ENCODE peak calls at places on chromosomes 2 and 18, in seven cellular contexts. Q is lower lobe of right lung, Z is OCI-LY7, C is stomach, F is cardiac muscle cell, X is tibial nerve, H is ovary. E is an unnamed sample.
A peak's percentile ranks its signal among the peaks of the same experiment; 100 is the strongest.

GRCh38 chr18:80075940-80076339 is 33.1 kb upstream of the ADNP2 start:
- DNase-seq in Q (no peak), X (no peak), H (no peak), F (no peak), Z (no peak), C (no peak), E (no peak)

GRCh38 chr2:144438722-144439508 is 81.0 kb downstream of the ZEB2 start:
- DNase-seq in H (no peak), C (no peak), Z (no peak), Q (no peak), X (no peak), F (no peak), E (no peak)

GRCh38 chr18:63409301-63409700 is 13.0 kb downstream of the VPS4B start:
- DNase-seq in Z (no peak), H (no peak), F (no peak), Q (no peak), C (no peak), X (no peak), E (no peak)

GRCh38 chr2:147030966-147031760 is 813.7 kb upstream of the ACVR2A start:
- DNase-seq in F (peak; percentile 52), H (no peak), Q (no peak), C (no peak), X (no peak), Z (no peak), E (no peak)

GRCh38 chr18:76518543-76519155 is 23.6 kb upstream of the ZNF516 start:
- DNase-seq in Q (peak; percentile 59), F (peak; percentile 65), H (peak; percentile 81), C (no peak), Z (no peak), X (peak; percentile 39), E (no peak)

GRCh38 chr2:147224070-147224469 is 620.8 kb upstream of the ACVR2A start:
- DNase-seq in C (no peak), H (no peak), F (peak; percentile 4), Z (no peak), Q (no peak), X (no peak), E (no peak)

GRCh38 chr18:47725656-47726055 is 204.8 kb downstream of the SMAD2 start:
- DNase-seq in Q (no peak), Z (no peak), X (no peak), C (peak; percentile 3), F (no peak), H (no peak), E (no peak)

GRCh38 chr2:239227661-239228371 is 173.0 kb downstream of the HDAC4 start:
- DNase-seq in Z (no peak), F (peak; percentile 28), X (no peak), C (peak; percentile 26), H (no peak), Q (no peak), E (peak; percentile 73)

GRCh38 chr2:125073440-125073839 is 1048.4 kb downstream of the CNTNAP5 start:
- DNase-seq in X (no peak), F (no peak), C (no peak), Q (no peak), H (no peak), Z (no peak), E (no peak)

GRCh38 chr2:239220976-239221375 is 179.8 kb downstream of the HDAC4 start:
- DNase-seq in X (no peak), Z (no peak), H (no peak), Q (no peak), F (no peak), C (peak; percentile 13), E (no peak)

GRCh38 chr2:42223822-42224268 is 54.7 kb downstream of the EML4 start:
- DNase-seq in H (no peak), Z (no peak), C (no peak), Q (no peak), F (peak; percentile 18), X (no peak), E (no peak)

GRCh38 chr2:146701183-146701582 is 1143.6 kb upstream of the ACVR2A start:
- DNase-seq in H (no peak), X (no peak), Q (no peak), F (no peak), C (no peak), Z (peak; percentile 8), E (no peak)

GRCh38 chr2:74399785-74400184 is 19.7 kb upstream of the DCTN1 start:
- DNase-seq in F (peak; percentile 56), Q (no peak), Z (peak; percentile 62), H (no peak), C (no peak), X (no peak), E (no peak)

GRCh38 chr2:237223208-237223861 is 137.6 kb downstream of the COPS8 start:
- DNase-seq in C (no peak), Q (no peak), Z (no peak), H (peak; percentile 74), X (peak; percentile 38), F (peak; percentile 98), E (peak; percentile 95)

GRCh38 chr18:54411781-54412180 is 54.1 kb downstream of the C18orf54 start:
- DNase-seq in Z (no peak), H (no peak), C (no peak), Q (no peak), X (no peak), F (no peak), E (no peak)

GRCh38 chr2:1656326-1656960 is 87.9 kb downstream of the PXDN start:
- DNase-seq in Q (no peak), F (no peak), Z (peak; percentile 11), C (no peak), X (no peak), H (peak; percentile 22), E (no peak)

GRCh38 chr18:70419526-70419925 is 130.7 kb downstream of the SOCS6 start:
- DNase-seq in C (no peak), X (no peak), H (no peak), F (peak; percentile 88), Q (no peak), Z (no peak), E (peak; percentile 2)

GRCh38 chr18:24140697-24141096 is 1.8 kb downstream of the CABYR start:
- DNase-seq in H (no peak), Z (no peak), X (no peak), C (no peak), F (no peak), Q (no peak), E (no peak)

GRCh38 chr18:24138884-24139616 is at the start of gene CABYR:
- DNase-seq in C (peak; percentile 65), F (peak; percentile 88), Z (peak; percentile 6), H (peak; percentile 77), Q (peak; percentile 74), X (peak; percentile 41), E (peak; percentile 74)

GRCh38 chr18:24136967-24137373 is 1.9 kb upstream of the CABYR start:
- DNase-seq in Q (no peak), Z (no peak), X (no peak), H (no peak), F (no peak), C (no peak), E (no peak)

GRCh38 chr18:24142376-24142775 is 3.5 kb downstream of the CABYR start:
- DNase-seq in H (no peak), Q (no peak), F (no peak), C (no peak), X (no peak), Z (no peak), E (no peak)

GRCh38 chr18:24138281-24138883 is 480 bp upstream of the CABYR start:
- DNase-seq in Q (no peak), H (no peak), F (peak; percentile 21), Z (no peak), C (no peak), X (no peak), E (no peak)
- H3K27ac ChIP-seq in Q (no peak overlapping the region), H (no peak overlapping the region), F (no peak overlapping the region), Z (no peak overlapping the region), C (peak overlapping the region; percentile 74), X (peak overlapping the region; percentile 48), E (peak overlapping the region; percentile 10)

DNA sequence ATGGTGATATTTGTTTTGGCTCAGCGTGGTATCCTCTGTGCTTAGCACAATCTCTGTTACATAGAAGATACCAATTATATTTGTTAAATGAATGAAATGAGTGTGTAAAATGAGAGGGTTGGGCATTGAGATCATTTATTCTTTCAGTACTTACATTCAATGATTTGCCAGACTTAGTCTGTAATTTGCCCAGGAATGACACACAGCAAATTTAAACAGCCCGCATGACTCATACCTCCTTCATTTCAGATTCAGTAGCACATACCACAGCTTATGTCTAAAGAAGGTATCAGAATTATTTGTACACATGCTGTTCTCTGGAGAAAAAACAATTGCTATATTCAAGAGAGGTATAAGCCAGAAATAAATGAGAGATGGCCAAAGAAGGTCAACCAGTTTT is 37.0 kb downstream of the KLHL14 start:
- DNase-seq in Q (no peak), Z (no peak), H (no peak), F (peak; percentile 0), C (no peak), X (no peak), E (no peak)
- H3K36me3 ChIP-seq in Q (no peaks in the 10 kb centered on the region), Z (no peaks in the 10 kb centered on the region), H (no peaks in the 10 kb centered on the region), F (peaks cover 15% of the 10 kb centered on the region), C (no peaks in the 10 kb centered on the region), X (no peaks in the 10 kb centered on the region), E (no peaks in the 10 kb centered on the region)

DNA sequence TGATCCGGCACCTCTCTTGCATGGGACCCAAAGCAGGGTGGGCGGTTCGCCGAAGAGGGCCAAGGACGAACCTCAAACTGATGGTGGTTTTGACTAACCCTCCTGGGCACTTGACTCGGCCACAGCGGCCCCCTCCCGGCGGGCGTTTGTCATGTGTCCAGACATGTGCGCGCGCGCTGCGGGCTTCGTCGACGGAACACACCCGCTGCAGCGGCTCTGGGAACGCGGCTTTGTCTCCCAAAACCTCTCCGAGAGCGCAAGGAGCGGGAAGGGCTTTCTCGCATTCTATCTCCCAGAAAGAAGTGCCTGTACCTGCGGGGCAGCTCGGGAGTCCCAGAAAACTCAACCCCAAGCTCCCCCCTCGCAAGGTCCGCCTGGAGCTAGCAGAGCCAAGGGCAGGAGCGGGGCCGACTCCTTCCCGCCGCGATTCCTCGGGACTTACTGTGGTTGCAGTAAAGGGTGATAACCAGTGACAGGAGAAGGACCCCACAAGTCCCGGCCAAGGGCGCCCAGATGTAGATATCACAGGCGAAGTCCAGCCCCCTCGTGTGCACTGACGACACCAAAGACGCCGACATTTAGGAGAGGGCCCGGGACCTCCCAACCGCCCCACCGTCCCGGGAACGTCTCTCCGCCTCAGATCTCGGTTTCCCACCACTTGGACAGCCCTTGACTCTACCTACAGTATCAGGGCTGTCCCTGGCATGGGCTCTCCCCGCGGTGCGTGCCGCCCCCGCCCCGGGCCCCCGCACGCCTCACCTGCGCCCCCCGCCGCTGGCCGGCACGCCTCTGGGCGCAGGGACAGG is 1.6 kb downstream of the CD8A start:
- DNase-seq in X (no peak), C (no peak), Z (no peak), F (no peak), H (no peak), Q (no peak), E (no peak)
- H3K4me3 ChIP-seq in X (peak overlapping the region; percentile 27), C (peak overlapping the region; percentile 39), Z (no peak overlapping the region), F (no peak overlapping the region), H (no peak overlapping the region), Q (peak overlapping the region; percentile 40), E (no peak overlapping the region)

DNA sequence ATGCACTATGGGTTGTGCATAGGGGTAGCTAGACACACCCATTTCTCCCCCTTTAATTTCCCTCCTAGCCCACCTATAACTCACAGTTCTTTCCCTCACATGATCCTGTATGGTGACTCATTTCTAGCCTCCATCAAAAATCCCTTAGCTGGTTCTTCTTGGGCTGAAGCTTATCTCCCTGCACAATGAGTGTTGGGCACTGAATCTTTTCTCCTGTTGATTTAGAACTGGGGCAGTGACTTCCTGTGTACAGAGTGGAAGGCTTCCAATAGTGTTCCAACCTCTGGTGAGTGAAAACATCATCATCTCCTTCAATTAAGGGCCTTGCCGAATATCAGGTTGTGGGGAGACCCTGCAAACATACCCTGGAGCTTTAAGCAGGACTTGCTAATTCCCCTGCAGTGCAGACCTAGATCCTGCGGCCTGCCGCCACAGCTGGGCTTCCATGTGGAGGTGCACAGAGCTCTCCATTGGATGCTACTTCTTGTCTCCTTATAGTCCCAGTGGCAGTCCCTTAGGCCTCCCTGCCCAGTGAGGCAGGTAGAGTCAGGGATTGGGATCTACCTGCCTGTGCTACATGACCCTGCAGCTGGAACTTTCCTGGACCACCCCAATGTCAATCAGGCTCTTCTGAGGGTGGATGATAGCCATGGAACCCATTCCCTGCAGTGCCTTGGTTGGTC is 121.8 kb downstream of the PLB1 start:
- DNase-seq in H (peak; percentile 8), C (no peak), X (no peak), Q (no peak), F (peak; percentile 22), Z (no peak), E (no peak)
- H3K27ac ChIP-seq in H (no peak overlapping the region), C (peak overlapping the region; percentile 38), X (no peak overlapping the region), Q (no peak overlapping the region), F (no peak overlapping the region), Z (no peak overlapping the region), E (no peak overlapping the region)

E was measured in SJSA1.